ENCODE peak calls at places on chromosomes 11 and 22, in four cellular contexts. C, A, Y and E are unnamed samples.

GRCh38 chr11:17384002-17384511 is 4.4 kb downstream of the KCNJ11 start:
- DNase-seq in C (peak), A (peak), Y (peak), E (peak)

GRCh38 chr22:37996079-37996478 is 11.7 kb upstream of the SOX10 start:
- DNase-seq in C (no peak), Y (no peak), A (no peak), E (no peak)

GRCh38 chr11:119584193-119585037 is 144.6 kb downstream of the NECTIN1 start:
- DNase-seq in Y (peak), C (peak), A (peak), E (peak)

GRCh38 chr11:121723261-121723741 is 270.5 kb upstream of the SORL1-AS1 start:
- DNase-seq in A (peak), Y (no peak), C (no peak), E (peak)

GRCh38 chr11:86068138-86068861 is 584 bp downstream of the PICALM start:
- DNase-seq in Y (peak), C (peak), A (peak), E (peak)

GRCh38 chr22:44630826-44631225 is 71.2 kb upstream of the PRR5 start:
- DNase-seq in C (no peak), A (no peak), Y (no peak), E (no peak)

GRCh38 chr11:68314886-68315580 is 2.6 kb downstream of the LRP5 start:
- DNase-seq in C (no peak), Y (peak), A (no peak), E (no peak)

GRCh38 chr11:2693851-2694261 is 5.9 kb downstream of the KCNQ1OT1 start:
- DNase-seq in Y (no peak), A (no peak), C (no peak), E (peak)

GRCh38 chr11:16917941-16918340 is 96.3 kb downstream of the PLEKHA7 start:
- DNase-seq in A (no peak), C (no peak), Y (no peak), E (no peak)

GRCh38 chr11:128052912-128053641 is 534.3 kb downstream of the ETS1 start:
- DNase-seq in Y (peak), A (no peak), C (no peak), E (no peak)

GRCh38 chr22:42769238-42769573 is 48.5 kb upstream of the A4GALT start:
- DNase-seq in A (no peak), Y (no peak), C (no peak), E (no peak)

GRCh38 chr22:33923660-33924246 is 3.5 kb upstream of the LARGE1 start:
- DNase-seq in C (peak), Y (peak), A (peak), E (peak)

GRCh38 chr11:17585911-17586695 is 39.0 kb downstream of the OTOG start:
- DNase-seq in Y (no peak), C (no peak), A (no peak), E (no peak)

GRCh38 chr22:37819100-37819433 is 4.1 kb upstream of the GALR3 start:
- DNase-seq in C (no peak), Y (no peak), A (no peak), E (no peak)

GRCh38 chr22:40665312-40665711 is 14.0 kb upstream of the MCHR1 start:
- DNase-seq in A (no peak), C (no peak), Y (no peak), E (no peak)

GRCh38 chr11:6888830-6889229 is 3.5 kb downstream of the OR2D2 start:
- DNase-seq in A (no peak), Y (no peak), C (no peak), E (no peak)

GRCh38 chr11:10818594-10818993 is 9.9 kb upstream of the EIF4G2 start:
- DNase-seq in C (no peak), A (no peak), Y (no peak), E (no peak)

GRCh38 chr22:20583471-20583922 is 76.1 kb downstream of the MED15 start:
- DNase-seq in A (no peak), C (no peak), Y (no peak), E (no peak)

GRCh38 chr11:114167355-114168085 is 108.0 kb downstream of the ZBTB16 start:
- DNase-seq in A (no peak), C (no peak), Y (no peak), E (no peak)

GRCh38 chr22:44159811-44160210 is 20.9 kb upstream of the PARVG start:
- DNase-seq in Y (no peak), A (no peak), C (no peak), E (no peak)

GRCh38 chr22:43530864-43531201 is 119.0 kb downstream of the MPPED1 start:
- DNase-seq in C (no peak), Y (no peak), A (no peak), E (peak)

GRCh38 chr11:1520209-1520986 is 33.8 kb upstream of the MOB2 start:
- DNase-seq in A (no peak), Y (no peak), C (no peak), E (no peak)